ENCODE peak calls at places on chromosomes 6 and 20, in seven cellular contexts. P is mucosa of descending colon, B is fibroblast of the aortic adventitia, X is left ventricle myocardium inferior, Z is progenitor cell of endocrine pancreas, J is AG04449, Y is H9. U is an unnamed sample.

GRCh38 chr6:170416959-170417606 is 110.5 kb downstream of the FAM120B start:
- DNase-seq in X (no peak), J (no peak), Z (no peak), B (no peak), P (no peak), Y (no peak), U (no peak)

GRCh38 chr6:24752917-24753486 is 21.7 kb upstream of the GMNN start:
- DNase-seq in P (no peak), B (peak; percentile 8), Y (no peak), Z (no peak), J (no peak), X (no peak), U (no peak)

GRCh38 chr6:167659016-167659415 is 167.7 kb upstream of the AFDN start:
- DNase-seq in P (no peak), J (no peak), Y (no peak), X (no peak), B (no peak), Z (no peak), U (no peak)

GRCh38 chr6:3019065-3019464 is 19.4 kb downstream of the NQO2 start:
- DNase-seq in J (no peak), B (no peak), Y (no peak), P (no peak), Z (no peak), X (no peak), U (no peak)

GRCh38 chr6:26233608-26234420 is 131.2 kb upstream of the BTN3A2 start:
- DNase-seq in J (no peak), P (peak; percentile 79), Y (peak; percentile 64), X (no peak), B (peak; percentile 59), Z (no peak), U (peak; percentile 63)

GRCh38 chr20:19375301-19375885 is 163.0 kb downstream of the SLC24A3 start:
- DNase-seq in Y (no peak), Z (no peak), P (no peak), B (no peak), J (no peak), X (no peak), U (no peak)

GRCh38 chr6:160931378-160932343 is 59.9 kb upstream of the MAP3K4 start:
- DNase-seq in X (no peak), J (no peak), Y (peak; percentile 36), B (no peak), P (no peak), Z (no peak), U (no peak)

GRCh38 chr6:12196326-12196936 is 93.7 kb upstream of the EDN1 start:
- DNase-seq in Y (no peak), J (peak; percentile 31), Z (no peak), X (no peak), B (peak; percentile 23), P (no peak), U (peak; percentile 83)

GRCh38 chr6:1461207-1461606 is 71.8 kb downstream of the FOXF2 start:
- DNase-seq in Z (no peak), B (peak; percentile 94), X (no peak), Y (no peak), P (no peak), J (no peak), U (peak; percentile 79)

GRCh38 chr6:162528538-162528937 is 199.0 kb downstream of the PRKN start:
- DNase-seq in Y (no peak), P (no peak), X (no peak), J (no peak), B (no peak), Z (no peak), U (no peak)

GRCh38 chr20:6898928-6899327 is 131.4 kb downstream of the BMP2 start:
- DNase-seq in X (no peak), P (no peak), Y (no peak), Z (no peak), J (no peak), B (no peak), U (no peak)

GRCh38 chr20:50625986-50626677 is 65.2 kb downstream of the RIPOR3 start:
- DNase-seq in Z (no peak), B (peak; percentile 69), X (peak; percentile 70), J (no peak), P (peak; percentile 26), Y (peak; percentile 93), U (peak; percentile 39)

GRCh38 chr6:24139639-24140038 is 13.6 kb downstream of the NRSN1 start:
- DNase-seq in J (no peak), B (no peak), P (no peak), Z (no peak), Y (no peak), X (no peak), U (no peak)

GRCh38 chr6:34390531-34391013 is 1.9 kb downstream of the NUDT3 start:
- DNase-seq in Y (no peak), X (no peak), J (no peak), Z (no peak), P (no peak), B (no peak), U (no peak)

GRCh38 chr20:51553897-51554504 is 11.5 kb upstream of the NFATC2 start:
- DNase-seq in P (no peak), Y (no peak), X (no peak), J (no peak), B (peak; percentile 21), Z (no peak), U (peak; percentile 50)

DNA sequence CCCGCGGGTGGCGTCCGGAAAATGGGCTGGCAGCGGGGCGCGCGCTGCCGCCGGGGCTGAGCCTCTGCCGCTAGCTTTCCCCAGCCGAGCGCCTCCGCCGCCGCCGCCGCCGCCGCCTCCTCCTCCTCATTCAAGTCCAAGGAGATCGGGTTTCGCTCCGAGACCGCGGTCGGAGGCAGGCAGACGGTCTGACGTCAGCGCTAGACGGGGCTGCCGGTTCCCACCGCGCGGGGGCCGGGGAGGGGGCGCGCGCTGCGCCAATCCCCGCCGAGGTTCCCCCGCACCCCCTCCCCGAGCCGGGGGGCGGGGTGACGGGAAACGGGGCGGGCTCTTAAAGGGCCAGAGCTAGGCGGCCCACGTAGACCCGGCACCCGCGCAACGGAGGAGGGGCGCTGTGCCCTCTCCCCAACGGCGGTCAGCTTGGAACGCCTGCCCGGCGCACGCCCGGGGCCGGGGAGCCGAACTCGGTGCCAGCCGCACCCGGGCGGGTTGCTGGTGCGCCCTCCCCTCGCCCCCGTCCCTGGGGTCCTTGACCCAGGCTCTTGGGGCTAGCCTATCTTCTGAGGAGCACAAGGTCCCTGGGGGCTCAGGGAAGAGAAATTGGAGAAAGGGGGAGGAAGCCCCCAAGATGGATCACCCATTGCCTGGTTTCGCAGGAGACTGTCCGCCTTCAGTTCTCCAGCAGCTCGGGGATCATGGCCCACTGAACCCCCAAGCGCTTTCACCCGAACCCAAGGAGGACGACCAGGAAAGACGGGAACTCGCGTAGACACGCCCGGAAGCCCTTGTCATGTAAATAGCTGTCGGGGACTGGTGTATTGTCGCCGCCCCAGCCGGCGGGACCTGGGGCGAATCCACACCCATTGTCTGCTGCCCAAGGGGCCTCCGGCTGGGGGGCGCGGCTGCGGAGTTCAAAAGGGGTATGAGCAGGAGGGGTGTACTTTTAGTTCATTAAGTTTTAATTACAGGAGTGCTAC is at the start of gene PMEPA1:
- DNase-seq in J (peak; percentile 67), Z (peak; percentile 95), B (peak; percentile 91), X (peak; percentile 94), Y (peak; percentile 96), P (peak; percentile 91), U (peak; percentile 95)
- TF ChIP-seq CTCF in J (no peak), Z (no peak), B (no peak), X (no peak), Y (no peak), P (no peak), U (no peak)

DNA sequence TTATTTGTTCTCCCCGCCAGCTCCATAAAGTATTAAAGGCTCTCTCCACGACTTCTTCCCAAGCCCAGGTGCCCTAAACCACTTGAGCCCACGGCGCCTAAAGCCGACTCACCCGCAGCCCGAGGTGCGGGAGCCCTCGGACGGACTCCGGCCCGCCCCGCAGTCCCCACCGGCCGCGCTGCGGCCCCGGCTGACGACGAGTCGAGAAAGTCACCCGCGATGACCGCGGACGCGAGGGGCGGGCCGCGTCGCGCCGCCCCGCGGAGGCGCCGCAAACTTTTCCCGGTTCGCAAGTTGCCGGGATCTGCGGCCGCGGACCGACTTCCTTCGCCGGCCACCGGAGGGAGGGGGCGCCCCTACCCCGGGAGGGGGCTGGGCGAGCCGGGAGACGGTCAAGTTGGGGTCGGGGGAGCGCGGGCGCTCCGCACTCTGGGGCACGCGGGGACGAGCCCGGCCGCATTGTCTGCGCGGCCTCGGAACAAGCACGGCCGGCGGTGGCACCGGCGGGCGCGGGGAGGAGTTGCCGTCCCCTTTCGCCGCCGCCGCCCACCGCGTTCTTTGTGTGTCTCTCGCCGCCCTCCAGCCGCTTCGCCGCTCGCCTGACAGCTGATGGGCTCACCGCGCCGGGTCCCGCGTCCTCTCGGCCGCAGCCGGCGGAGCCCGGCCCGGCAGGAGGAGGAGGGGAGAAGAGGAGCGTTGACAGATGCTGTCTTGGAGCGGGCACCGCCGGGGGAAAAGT is 131.5 kb downstream of the OGFRL1 start:
- DNase-seq in J (no peak), B (no peak), X (peak; percentile 72), Y (no peak), Z (peak; percentile 46), P (peak; percentile 9), U (peak; percentile 35)
- TF ChIP-seq CTCF in J (peak; percentile 51), B (peak; percentile 10), X (peak; percentile 63), Y (no peak), Z (peak; percentile 46), P (no peak), U (peak; percentile 28)

GRCh38 chr20:37282558-37282957 is 6.9 kb upstream of the MANBAL start:
- DNase-seq in J (no peak), X (no peak), B (peak; percentile 88), P (no peak), Z (no peak), Y (no peak), U (peak; percentile 81)
- TF ChIP-seq CTCF in J (peak; percentile 57), X (peak; percentile 37), B (peak; percentile 77), P (no peak), Z (peak; percentile 10), Y (peak; percentile 52), U (peak; percentile 86)

GRCh38 chr6:37316071-37316470 is 37.7 kb upstream of the RNF8 start:
- DNase-seq in J (no peak), X (no peak), B (no peak), Z (no peak), Y (no peak), P (no peak), U (no peak)

GRCh38 chr6:37314117-37314802 is 39.5 kb upstream of the RNF8 start:
- DNase-seq in Z (no peak), Y (no peak), B (no peak), X (no peak), J (no peak), P (no peak), U (no peak)

GRCh38 chr6:37313698-37314097 is 40.1 kb upstream of the RNF8 start:
- DNase-seq in Z (no peak), J (no peak), P (no peak), Y (no peak), X (no peak), B (no peak), U (no peak)

GRCh38 chr6:37317312-37318038 is 36.3 kb upstream of the RNF8 start:
- DNase-seq in P (no peak), Y (no peak), Z (no peak), X (no peak), J (no peak), B (no peak), U (no peak)

DNA sequence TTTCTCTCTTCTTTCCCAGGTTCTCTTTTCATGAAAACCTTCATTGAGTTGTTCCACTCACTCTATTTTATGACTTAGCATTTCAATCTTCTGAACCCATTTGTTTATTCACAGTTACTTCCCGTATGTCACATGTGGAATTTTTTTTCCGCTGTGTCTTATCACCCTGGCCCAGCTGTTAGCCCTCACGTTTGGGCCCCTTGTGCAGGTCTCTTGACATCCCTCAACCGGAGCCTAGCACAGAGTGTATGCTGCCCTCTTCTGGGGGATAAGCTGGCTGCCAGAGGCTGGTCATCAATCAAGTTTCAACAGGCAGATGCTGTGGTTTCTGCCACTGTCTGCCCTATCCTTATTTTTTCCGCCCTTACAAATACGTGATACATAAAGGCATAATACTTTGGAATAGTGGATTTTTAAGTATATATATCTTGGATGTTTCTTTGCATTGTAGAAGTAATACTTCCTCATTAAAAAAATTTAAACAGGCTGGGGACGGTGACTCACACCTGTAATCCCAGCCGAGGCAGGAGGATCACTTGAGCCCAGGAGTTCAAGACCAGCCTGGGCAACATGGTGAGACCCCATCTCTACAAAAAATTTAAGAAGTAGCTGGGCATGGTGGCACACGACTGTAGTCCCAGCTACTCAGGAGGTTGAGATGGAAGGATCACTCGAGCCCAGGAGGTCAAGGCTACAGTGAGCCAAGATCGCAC is 38.8 kb upstream of the RNF8 start:
- DNase-seq in Z (no peak), Y (peak; percentile 71), X (no peak), J (no peak), B (peak; percentile 46), P (peak; percentile 28), U (peak; percentile 66)
- TF ChIP-seq CTCF in Z (peak; percentile 56), Y (peak; percentile 81), X (peak; percentile 62), J (peak; percentile 58), B (peak; percentile 51), P (no peak), U (peak; percentile 52)